ENCODE peak calls at places on chromosomes 7 and 10, in seven cellular contexts. A, Q, N, L, C, J and F are unnamed samples.

GRCh38 chr7:23185980-23186379 is 4.1 kb downstream of the NUP42 start:
- DNase-seq in Q (no peak), J (no peak), A (no peak), C (no peak), L (no peak), N (no peak), F (no peak)

GRCh38 chr10:88082806-88083596 is 219.6 kb downstream of the PTEN start:
- DNase-seq in A (no peak), C (no peak), J (no peak), Q (no peak), N (no peak), L (peak), F (no peak)

GRCh38 chr10:70493660-70494234 is 15.2 kb downstream of the PALD1 start:
- DNase-seq in J (peak), C (no peak), L (no peak), A (no peak), N (no peak), Q (no peak), F (no peak)

GRCh38 chr7:136868496-136869005 is at the start of gene CHRM2:
- DNase-seq in C (no peak), L (peak), N (no peak), J (no peak), A (no peak), Q (no peak), F (peak)

GRCh38 chr7:140972876-140973829 is 41.6 kb downstream of the MRPS33 start:
- DNase-seq in C (peak), J (no peak), N (no peak), L (no peak), Q (no peak), A (no peak), F (no peak)

GRCh38 chr10:63256047-63256773 is 123.1 kb downstream of the NRBF2 start:
- DNase-seq in L (peak), N (no peak), J (no peak), Q (no peak), C (no peak), A (no peak), F (no peak)

GRCh38 chr7:92133133-92133736 is 1.0 kb downstream of the CYP51A1 start:
- DNase-seq in N (no peak), L (no peak), A (no peak), C (no peak), J (no peak), Q (no peak), F (no peak)

GRCh38 chr7:149790146-149790548 is 16.8 kb upstream of the ZNF467 start:
- DNase-seq in C (no peak), N (no peak), Q (no peak), A (peak), L (peak), J (no peak), F (no peak)

GRCh38 chr7:149321978-149322541 is 60.1 kb downstream of the ZNF783 start:
- DNase-seq in N (no peak), J (no peak), A (no peak), Q (no peak), C (no peak), L (no peak), F (peak)

DNA sequence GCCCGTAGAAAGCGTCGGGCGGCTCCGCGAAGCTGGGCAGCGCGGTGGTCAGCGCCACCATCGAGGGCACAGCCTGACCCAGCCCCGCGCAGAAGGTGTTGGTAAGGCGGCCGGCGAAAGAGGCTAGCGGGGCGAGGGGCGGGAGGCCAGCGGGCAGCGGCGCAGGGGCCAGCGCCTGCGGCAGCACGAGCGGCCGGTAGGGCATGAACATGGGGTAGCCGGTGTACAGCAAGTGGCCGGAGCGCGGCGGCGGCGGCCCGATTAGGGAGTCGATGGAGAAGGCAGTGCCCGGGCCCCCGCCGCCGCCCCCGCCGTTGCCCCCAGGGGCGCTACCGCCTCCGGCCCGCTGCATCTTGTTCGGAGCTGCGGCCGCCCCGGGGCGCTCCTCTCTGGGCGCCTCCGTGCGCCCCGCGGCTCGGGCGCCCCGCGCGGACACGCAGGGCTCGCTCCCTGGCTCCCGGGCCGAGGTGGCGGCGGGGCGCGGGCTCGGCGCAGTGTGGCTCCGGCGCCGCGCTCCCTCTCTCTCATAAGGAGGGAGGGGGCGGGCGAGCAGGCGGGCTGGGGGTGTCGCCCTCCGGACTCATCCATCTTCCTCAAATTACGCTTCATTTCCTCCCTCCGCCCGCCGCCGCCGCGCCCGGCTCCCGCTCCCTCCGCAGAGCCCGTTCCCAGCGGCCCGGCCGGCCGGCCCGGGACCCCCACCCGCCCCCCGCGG is at the start of gene GBX1:
- DNase-seq in N (no peak), J (no peak), L (peak), A (peak), Q (peak), C (no peak), F (no peak)
- TF ChIP-seq RFX5 in N (no peak), J (no peak), L (no peak), A (no peak), Q (no peak), C (no peak), F (no peak)

GRCh38 chr7:74305987-74306736 is 17.0 kb downstream of the CLIP2 start:
- DNase-seq in J (no peak), Q (no peak), A (no peak), N (no peak), L (peak), C (no peak), F (no peak)

GRCh38 chr7:74312418-74313021 is 23.3 kb downstream of the CLIP2 start:
- DNase-seq in C (no peak), A (no peak), J (no peak), L (peak), Q (no peak), N (no peak), F (no peak)

GRCh38 chr7:74307738-74308505 is 18.7 kb downstream of the CLIP2 start:
- DNase-seq in C (no peak), A (no peak), L (peak), Q (no peak), N (no peak), J (no peak), F (no peak)

GRCh38 chr7:74306737-74307469 is 17.7 kb downstream of the CLIP2 start:
- DNase-seq in Q (no peak), A (peak), J (no peak), L (peak), N (no peak), C (no peak), F (peak)

DNA sequence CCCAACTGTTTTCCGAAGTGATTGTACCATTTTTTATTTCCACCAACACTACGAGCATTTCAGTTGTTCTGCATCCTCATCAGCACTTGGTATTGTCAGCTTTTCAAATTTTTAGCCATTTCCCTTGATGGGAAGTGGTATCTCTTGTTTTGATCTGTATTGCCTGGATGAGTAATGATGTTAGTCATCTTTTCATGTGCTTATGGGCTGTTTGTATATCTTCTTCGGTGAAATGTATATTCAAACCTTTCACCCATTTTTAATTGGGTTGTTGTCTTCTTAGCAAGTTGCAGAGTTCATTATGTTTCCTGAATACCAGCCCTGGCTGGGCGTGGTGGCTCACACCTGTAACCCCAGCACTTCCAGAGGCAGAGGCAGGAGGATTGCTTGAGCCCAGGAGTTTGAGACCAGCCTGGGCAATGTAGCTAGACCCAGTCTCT is 22.1 kb downstream of the CLIP2 start:
- DNase-seq in L (no peak), Q (no peak), N (no peak), A (no peak), C (no peak), J (no peak), F (peak)
- TF ChIP-seq USF2 in L (no peak), Q (no peak), N (no peak), A (no peak), C (no peak), J (no peak), F (no peak)

GRCh38 chr10:43963793-43964425 is 315.2 kb upstream of the ZNF32 start:
- DNase-seq in C (no peak), A (no peak), L (no peak), Q (no peak), N (no peak), J (no peak), F (no peak)

GRCh38 chr10:43965918-43966570 is 317.4 kb upstream of the ZNF32 start:
- DNase-seq in A (no peak), L (no peak), C (no peak), Q (no peak), J (no peak), N (no peak), F (no peak)

GRCh38 chr10:43966571-43966965 is 317.9 kb upstream of the ZNF32 start:
- DNase-seq in A (no peak), Q (no peak), N (no peak), J (no peak), L (no peak), C (no peak), F (no peak)

GRCh38 chr10:43964486-43964885 is 315.8 kb upstream of the ZNF32 start:
- DNase-seq in Q (no peak), J (no peak), A (no peak), L (no peak), N (no peak), C (no peak), F (no peak)

GRCh38 chr10:43965033-43965917 is 316.6 kb upstream of the ZNF32 start:
- DNase-seq in Q (no peak), J (peak), C (no peak), N (no peak), A (no peak), L (no peak), F (peak)
- TF ChIP-seq RFX5 in Q (no peak), J (no peak), C (no peak), N (no peak), A (no peak), L (no peak), F (no peak)

GRCh38 chr10:75712241-75712880 is 280.9 kb downstream of the LRMDA start:
- DNase-seq in L (no peak), Q (no peak), C (no peak), J (no peak), N (no peak), A (no peak), F (no peak)
- TF ChIP-seq USF2 in L (no peak), Q (no peak), C (no peak), J (no peak), N (no peak), A (no peak), F (no peak)

DNA sequence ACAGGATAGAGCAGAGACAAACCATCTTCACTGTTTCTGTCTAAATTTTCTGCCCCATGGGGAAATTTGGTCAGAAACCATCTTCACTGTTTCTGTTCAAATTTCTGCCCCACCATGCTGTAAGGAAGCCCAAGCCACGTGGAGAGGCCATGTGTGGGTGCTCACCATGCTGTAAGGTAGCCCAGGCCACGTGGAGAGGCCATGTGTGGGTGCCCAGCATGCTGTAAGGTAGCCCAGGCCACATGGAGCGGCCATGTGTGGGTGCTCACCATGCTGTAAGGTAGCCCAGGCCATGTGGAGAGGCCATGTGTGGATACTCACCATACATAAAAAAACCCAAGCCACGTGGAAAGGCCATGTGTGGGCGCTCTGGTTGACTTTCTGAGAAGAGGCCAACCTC is 1088.7 kb upstream of the AUTS2 start:
- DNase-seq in N (no peak), A (no peak), J (no peak), Q (no peak), C (no peak), L (no peak), F (no peak)
- TF ChIP-seq RFX5 in N (no peak), A (no peak), J (no peak), Q (no peak), C (no peak), L (no peak), F (no peak)

GRCh38 chr7:102874166-102874829 is 38.5 kb upstream of the LRRC17 start:
- DNase-seq in J (peak), Q (peak), N (no peak), A (no peak), C (peak), L (no peak), F (peak)

GRCh38 chr7:102874966-102875365 is 37.8 kb upstream of the LRRC17 start:
- DNase-seq in J (no peak), A (no peak), Q (no peak), L (no peak), N (no peak), C (no peak), F (no peak)

GRCh38 chr7:102873470-102874165 is 39.2 kb upstream of the LRRC17 start:
- DNase-seq in A (no peak), J (no peak), L (no peak), Q (no peak), N (no peak), C (no peak), F (no peak)

GRCh38 chr7:102869195-102869594 is 43.6 kb upstream of the LRRC17 start:
- DNase-seq in C (peak), Q (no peak), J (no peak), N (no peak), L (no peak), A (no peak), F (no peak)

GRCh38 chr7:102872460-102872859 is 40.3 kb upstream of the LRRC17 start:
- DNase-seq in J (no peak), Q (peak), L (no peak), N (no peak), A (no peak), C (no peak), F (peak)
- TF ChIP-seq USF2 in J (no peak), Q (no peak), L (no peak), N (no peak), A (no peak), C (no peak), F (no peak)

GRCh38 chr10:129846991-129847391 is 117.1 kb downstream of the EBF3 start:
- DNase-seq in L (no peak), A (no peak), Q (no peak), J (no peak), C (no peak), N (no peak), F (no peak)

GRCh38 chr10:129844191-129844590 is 119.9 kb downstream of the EBF3 start:
- DNase-seq in N (no peak), Q (no peak), A (no peak), J (no peak), L (no peak), C (no peak), F (no peak)

GRCh38 chr10:129843702-129844101 is 120.4 kb downstream of the EBF3 start:
- DNase-seq in L (no peak), C (no peak), Q (no peak), A (no peak), N (no peak), J (no peak), F (no peak)

GRCh38 chr10:129843131-129843541 is 120.9 kb downstream of the EBF3 start:
- DNase-seq in A (no peak), C (no peak), L (no peak), J (no peak), N (no peak), Q (no peak), F (no peak)

DNA sequence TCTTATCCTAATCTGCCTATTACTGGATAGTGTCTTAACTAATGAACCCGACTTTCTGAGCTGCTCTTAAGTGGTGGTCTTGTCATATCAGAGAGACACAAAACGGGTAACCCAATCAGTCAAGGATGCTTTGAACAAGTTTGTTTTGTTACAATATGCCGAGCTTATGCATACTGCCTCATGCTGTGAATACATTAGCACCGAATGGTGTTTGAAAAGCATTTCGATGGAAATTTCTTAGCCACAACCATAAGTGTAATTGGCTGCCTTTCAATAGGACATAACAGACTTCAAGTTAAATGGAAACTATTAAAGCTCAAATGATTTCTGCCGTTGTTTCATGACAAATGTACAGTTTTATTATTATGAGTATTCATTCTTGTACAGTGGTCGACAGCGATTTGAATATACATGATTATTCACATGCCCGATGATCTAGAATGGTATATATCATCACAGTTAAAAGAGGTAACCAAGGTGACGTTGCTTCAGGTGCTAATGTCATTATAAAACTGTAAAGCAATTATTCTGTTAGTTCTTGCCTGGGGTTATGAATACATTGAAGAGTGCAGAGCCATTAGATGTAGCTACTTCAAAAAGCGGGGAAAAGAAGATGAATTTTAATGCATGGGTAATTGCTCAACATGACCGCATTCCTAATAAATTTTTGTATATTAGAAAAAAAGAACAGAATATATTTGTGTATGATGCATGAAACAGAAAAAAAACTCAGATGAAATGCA is 118.8 kb downstream of the EBF3 start:
- DNase-seq in J (no peak), A (no peak), L (no peak), C (no peak), Q (no peak), N (no peak), F (no peak)
- TF ChIP-seq RFX5 in J (no peak), A (no peak), L (no peak), C (no peak), Q (no peak), N (no peak), F (no peak)

DNA sequence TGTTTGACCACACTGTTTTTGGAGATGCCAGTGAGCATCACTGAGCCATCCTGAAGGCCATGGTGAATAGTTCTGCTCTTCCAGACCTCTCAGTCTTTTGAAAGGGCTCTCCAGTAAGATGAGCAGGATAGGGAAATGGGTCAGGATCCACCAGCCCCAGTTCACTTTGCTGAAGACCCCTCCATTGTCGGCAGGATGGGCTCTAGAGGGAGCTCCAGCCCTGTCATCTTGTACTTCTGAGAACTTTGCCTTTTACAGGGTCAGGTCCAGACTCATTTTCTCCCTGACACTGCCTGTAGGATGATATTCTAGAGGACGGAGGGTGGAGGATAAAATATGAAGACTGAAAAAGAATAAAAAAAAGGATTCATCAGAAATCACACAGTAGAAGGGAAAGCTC is 13.1 kb downstream of the LHFPL3 start:
- DNase-seq in A (peak), J (no peak), Q (no peak), C (peak), N (no peak), L (peak), F (no peak)
- TF ChIP-seq USF2 in A (no peak), J (no peak), Q (no peak), C (no peak), N (no peak), L (no peak), F (no peak)

DNA sequence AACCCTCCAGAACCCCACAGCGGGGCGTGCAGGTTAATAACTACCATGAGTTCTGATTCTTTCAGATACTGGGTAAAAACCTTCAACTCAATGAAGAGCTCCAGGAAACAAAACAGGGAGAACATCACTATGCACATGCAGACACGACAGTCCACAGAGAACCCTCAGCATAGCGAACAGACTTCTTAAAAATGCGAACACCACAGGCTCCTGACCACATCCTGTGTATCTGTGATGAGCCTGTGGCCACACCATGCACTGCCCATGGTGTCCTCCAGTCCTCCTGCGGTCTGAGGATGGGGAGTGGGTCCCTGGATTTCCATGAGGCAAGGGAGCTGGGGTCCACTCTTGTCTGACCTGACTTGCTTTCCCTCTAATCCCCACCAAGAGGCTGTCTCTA is 107.2 kb downstream of the COBL start:
- DNase-seq in L (no peak), Q (no peak), C (no peak), N (no peak), A (no peak), J (no peak), F (no peak)
- TF ChIP-seq RFX5 in L (no peak), Q (no peak), C (no peak), N (no peak), A (no peak), J (no peak), F (no peak)

GRCh38 chr10:114538544-114538906 is 119.5 kb downstream of the ABLIM1 start:
- DNase-seq in Q (no peak), A (no peak), C (no peak), N (no peak), L (no peak), J (no peak), F (no peak)
- TF ChIP-seq USF2 in Q (no peak), A (no peak), C (no peak), N (no peak), L (no peak), J (no peak), F (no peak)